ENCODE peak calls at places on chromosome 3, in five cellular contexts. One of them, this sample, is unnamed.

GRCh38 chr3:123406598-123406997 is 42.3 kb downstream of the ADCY5 start:
- DNase-seq in aorta: peak
- DNase-seq in COLO829: no peak
- DNase-seq in EH: peak
- DNase-seq in nucleus accumbens: peak
- DNase-seq in this sample: no peak

GRCh38 chr3:150509780-150510179 is 36.5 kb downstream of the SERP1 start:
- DNase-seq in aorta: no peak
- DNase-seq in COLO829: no peak
- DNase-seq in EH: no peak
- DNase-seq in nucleus accumbens: no peak
- DNase-seq in this sample: no peak

GRCh38 chr3:42262525-42262924 is 3.5 kb downstream of the CCK start:
- DNase-seq in aorta: no peak
- DNase-seq in COLO829: no peak
- DNase-seq in EH: peak
- DNase-seq in nucleus accumbens: no peak
- DNase-seq in this sample: no peak

GRCh38 chr3:12224181-12225147 is 64.4 kb upstream of the PPARG start:
- DNase-seq in aorta: no peak
- DNase-seq in COLO829: no peak
- DNase-seq in EH: no peak
- DNase-seq in nucleus accumbens: no peak
- DNase-seq in this sample: no peak

GRCh38 chr3:12574131-12574530 is 17.2 kb downstream of the MKRN2 start:
- DNase-seq in aorta: no peak
- DNase-seq in COLO829: no peak
- DNase-seq in EH: peak
- DNase-seq in nucleus accumbens: no peak
- DNase-seq in this sample: peak

GRCh38 chr3:129988429-129988828 is 13.9 kb downstream of the TRH start:
- DNase-seq in aorta: no peak
- DNase-seq in COLO829: no peak
- DNase-seq in EH: no peak
- DNase-seq in nucleus accumbens: no peak
- DNase-seq in this sample: no peak

GRCh38 chr3:144754076-144754783 is 782.6 kb downstream of the DIPK2A start:
- DNase-seq in aorta: no peak
- DNase-seq in COLO829: no peak
- DNase-seq in EH: no peak
- DNase-seq in nucleus accumbens: no peak
- DNase-seq in this sample: no peak

GRCh38 chr3:12288466-12289129 is at the start of gene PPARG:
- DNase-seq in aorta: peak
- DNase-seq in COLO829: no peak
- DNase-seq in EH: peak
- DNase-seq in nucleus accumbens: no peak
- DNase-seq in this sample: no peak